ENCODE peak calls at places on chromosomes 2 and 18, in ten cellular contexts. E is naive B cell; A is KBM-7; B is NCI-H2171 treated with DMSO at 0.1 percent for 48 hours; J is naive thymus-derived CD8-positive, alpha-beta T cell; R is stimulated activated CD4-positive, alpha-beta T cell treated with anti-CD3 and anti-CD28 coated beads, TNF-alpha, amount 100 ng/mL, for 4 hours; C is GF-D8; H is DMS153; Y is cardiac muscle cell; N is prostate gland. M is an unnamed sample.

GRCh38 chr2:152458441-152458940 is 123.5 kb downstream of the FMNL2 start:
- DNase-seq in E (no peak), A (no peak), B (no peak), J (no peak), R (no peak), C (no peak), H (no peak), Y (no peak), N (no peak), M (no peak)

GRCh38 chr2:172326211-172326509 is 101.2 kb upstream of the ITGA6 start:
- DNase-seq in E (no peak), A (no peak), B (no peak), J (no peak), R (no peak), C (no peak), H (no peak), Y (no peak), N (no peak), M (no peak)

GRCh38 chr2:235263205-235264120 is 230.4 kb upstream of the AGAP1 start:
- DNase-seq in E (no peak), A (no peak), B (peak), J (no peak), R (no peak), C (no peak), H (peak), Y (no peak), N (peak), M (peak)

GRCh38 chr18:42030586-42031182 is 75.7 kb downstream of the PIK3C3 start:
- DNase-seq in E (no peak), A (peak), B (peak), J (no peak), R (no peak), C (no peak), H (no peak), Y (peak), N (no peak), M (no peak)

GRCh38 chr2:133760366-133760765 is 192.1 kb upstream of the NCKAP5 start:
- DNase-seq in E (no peak), A (no peak), B (no peak), J (no peak), R (no peak), C (no peak), H (no peak), Y (no peak), N (no peak), M (no peak)

GRCh38 chr2:183740241-183740640 is 616.0 kb downstream of the NUP35 start:
- DNase-seq in E (no peak), A (no peak), B (no peak), J (no peak), R (no peak), C (no peak), H (no peak), Y (no peak), N (no peak), M (no peak)

GRCh38 chr18:2522112-2522511 is 49.2 kb downstream of the METTL4 start:
- DNase-seq in E (no peak), A (no peak), B (no peak), J (no peak), R (no peak), C (no peak), H (no peak), Y (no peak), N (no peak), M (no peak)

GRCh38 chr2:179264238-179265081 is at the start of gene SESTD1:
- DNase-seq in E (peak), A (peak), B (peak), J (peak), R (peak), C (no peak), H (no peak), Y (peak), N (peak), M (peak)

GRCh38 chr2:142175917-142176316 is 45.1 kb upstream of the LRP1B start:
- DNase-seq in E (no peak), A (no peak), B (peak), J (no peak), R (no peak), C (no peak), H (no peak), Y (peak), N (no peak), M (no peak)

GRCh38 chr2:142980246-142981068 is 103.0 kb downstream of the KYNU start:
- DNase-seq in E (peak), A (peak), B (peak), J (no peak), R (no peak), C (no peak), H (peak), Y (peak), N (no peak), M (no peak)

GRCh38 chr18:78416853-78417252 is 562.8 kb upstream of the SALL3 start:
- DNase-seq in E (no peak), A (no peak), B (no peak), J (no peak), R (no peak), C (no peak), H (no peak), Y (no peak), N (no peak), M (no peak)

GRCh38 chr2:51881673-51882072 is 849.7 kb upstream of the NRXN1 start:
- DNase-seq in E (no peak), A (no peak), B (no peak), J (no peak), R (no peak), C (no peak), H (no peak), Y (no peak), N (no peak), M (no peak)

GRCh38 chr2:77578354-77578753 is 56.2 kb upstream of the LRRTM4 start:
- DNase-seq in E (no peak), A (no peak), B (no peak), J (no peak), R (no peak), C (no peak), H (no peak), Y (no peak), N (no peak), M (no peak)

GRCh38 chr2:176689711-176690110 is 420.5 kb downstream of the MTX2 start:
- DNase-seq in E (no peak), A (no peak), B (no peak), J (no peak), R (no peak), C (no peak), H (no peak), Y (no peak), N (no peak), M (no peak)

M was measured in heart right ventricle.